ENCODE peak calls at places on chromosomes 7 and 10, in six cellular contexts. J, U, I, O, L and V are unnamed samples.

GRCh38 chr10:68330852-68331454 is 911 bp upstream of the HNRNPH3 start:
- DNase-seq in L (no peak), I (peak; percentile 38), U (peak; percentile 29), J (no peak), O (no peak), V (peak; percentile 23)

GRCh38 chr7:67854236-67854635 is 857.6 kb downstream of the TYW1 start:
- DNase-seq in O (no peak), I (no peak), J (no peak), L (no peak), U (no peak), V (no peak)

GRCh38 chr10:82429302-82429701 is 554.3 kb downstream of the NRG3 start:
- DNase-seq in I (no peak), O (no peak), J (no peak), L (no peak), U (no peak), V (no peak)

GRCh38 chr10:32204606-32205005 is 142.4 kb downstream of the EPC1 start:
- DNase-seq in U (no peak), J (no peak), L (no peak), I (no peak), O (no peak), V (no peak)

GRCh38 chr10:119940487-119940886 is 48.0 kb downstream of the SEC23IP start:
- DNase-seq in O (no peak), L (no peak), J (no peak), I (no peak), U (no peak), V (peak; percentile 31)

GRCh38 chr7:95055295-95055694 is 147.9 kb downstream of the PPP1R9A start:
- DNase-seq in L (no peak), I (no peak), U (no peak), J (no peak), O (no peak), V (no peak)

GRCh38 chr7:133853706-133854276 is 273.3 kb upstream of the LRGUK start:
- DNase-seq in U (peak; percentile 63), L (peak; percentile 71), O (peak; percentile 30), I (peak; percentile 77), J (peak; percentile 26), V (peak; percentile 90)

GRCh38 chr7:73827568-73828106 is 3.2 kb upstream of the CLDN4 start:
- DNase-seq in I (peak; percentile 67), J (no peak), O (peak; percentile 18), L (peak; percentile 60), U (peak; percentile 90), V (no peak)

GRCh38 chr10:125104559-125104958 is 55.8 kb downstream of the CTBP2 start:
- DNase-seq in L (no peak), I (no peak), U (no peak), J (no peak), O (no peak), V (no peak)

GRCh38 chr7:15686957-15687644 is 618 bp upstream of the MEOX2 start:
- DNase-seq in I (peak; percentile 11), L (peak; percentile 56), O (no peak), J (peak; percentile 12), U (peak; percentile 36), V (no peak)

GRCh38 chr10:2928219-2928840 is 139.0 kb upstream of the PFKP start:
- DNase-seq in I (peak; percentile 75), U (peak; percentile 82), O (peak; percentile 58), J (peak; percentile 74), L (peak; percentile 95), V (peak; percentile 64)

GRCh38 chr7:2071133-2071832 is 161.5 kb downstream of the MAD1L1 start:
- DNase-seq in L (no peak), I (peak; percentile 19), U (peak; percentile 57), J (peak; percentile 37), O (no peak), V (no peak)

GRCh38 chr7:105131033-105131656 is 117.1 kb downstream of the KMT2E start:
- DNase-seq in J (no peak), I (no peak), U (no peak), O (no peak), L (no peak), V (peak; percentile 60)

GRCh38 chr10:93346712-93347111 is 135.4 kb downstream of the MYOF start:
- DNase-seq in I (peak; percentile 85), L (no peak), U (peak; percentile 46), J (no peak), O (no peak), V (peak; percentile 46)

GRCh38 chr10:64033710-64034109 is 512.5 kb downstream of the REEP3 start:
- DNase-seq in J (no peak), I (no peak), U (no peak), L (no peak), O (no peak), V (no peak)

GRCh38 chr10:119360181-119360921 is 153.0 kb downstream of the GRK5 start:
- DNase-seq in I (no peak), J (no peak), L (no peak), O (no peak), U (no peak), V (no peak)

GRCh38 chr7:68699090-68699711 is 899.1 kb upstream of the AUTS2 start:
- DNase-seq in O (no peak), U (no peak), L (no peak), J (no peak), I (peak; percentile 41), V (peak; percentile 88)

GRCh38 chr10:60978287-60979115 is 34.5 kb upstream of the RHOBTB1 start:
- DNase-seq in L (no peak), U (no peak), O (no peak), I (no peak), J (no peak), V (peak; percentile 38)

GRCh38 chr7:91098566-91098965 is 165.7 kb upstream of the FZD1 start:
- DNase-seq in U (no peak), J (no peak), O (no peak), L (no peak), I (no peak), V (peak; percentile 29)

GRCh38 chr7:10977113-10977512 is 3.4 kb downstream of the PHF14 start:
- DNase-seq in I (no peak), O (no peak), L (no peak), U (no peak), J (no peak), V (no peak)

GRCh38 chr7:10973061-10973941 is at the start of gene PHF14:
- DNase-seq in U (peak; percentile 98), I (peak; percentile 99), J (peak; percentile 97), L (peak; percentile 96), O (peak; percentile 98), V (peak; percentile 94)

GRCh38 chr7:10974717-10975032 is 1.0 kb downstream of the PHF14 start:
- DNase-seq in O (no peak), J (no peak), U (no peak), L (no peak), I (no peak), V (no peak)

GRCh38 chr7:10972174-10972573 is 1.5 kb upstream of the PHF14 start:
- DNase-seq in O (no peak), I (no peak), L (no peak), J (no peak), U (no peak), V (no peak)

GRCh38 chr7:10973942-10974716 is 457 bp downstream of the PHF14 start:
- DNase-seq in L (no peak), I (peak; percentile 53), J (no peak), U (peak; percentile 57), O (no peak), V (peak; percentile 44)
- H2BK120ac ChIP-seq in L (no peak overlapping the region), I (peak overlapping the region; percentile 48), J (no peak overlapping the region), U (no peak overlapping the region), O (peak overlapping the region; percentile 36), V (peak overlapping the region; percentile 16)

GRCh38 chr7:55111007-55111406 is 92.2 kb downstream of the EGFR start:
- DNase-seq in U (no peak), I (no peak), J (no peak), L (no peak), O (peak; percentile 72), V (peak; percentile 80)

GRCh38 chr7:55108401-55108800 is 89.6 kb downstream of the EGFR start:
- DNase-seq in O (peak; percentile 63), I (no peak), J (no peak), L (no peak), U (no peak), V (no peak)

GRCh38 chr7:55108818-55109217 is 90.0 kb downstream of the EGFR start:
- DNase-seq in J (no peak), I (no peak), O (no peak), U (no peak), L (no peak), V (no peak)

GRCh38 chr7:55107946-55108345 is 89.1 kb downstream of the EGFR start:
- DNase-seq in O (no peak), U (no peak), J (no peak), I (no peak), L (no peak), V (peak; percentile 62)

GRCh38 chr7:55109384-55110167 is 90.8 kb downstream of the EGFR start:
- DNase-seq in I (peak; percentile 18), L (no peak), J (no peak), U (no peak), O (no peak), V (peak; percentile 68)
- H2BK120ac ChIP-seq in I (no peak overlapping the region), L (no peak overlapping the region), J (no peak overlapping the region), U (no peak overlapping the region), O (no peak overlapping the region), V (peak overlapping the region; percentile 53)

GRCh38 chr10:33238643-33239042 is 95.8 kb downstream of the NRP1 start:
- DNase-seq in I (no peak), L (no peak), J (no peak), O (peak; percentile 83), U (no peak), V (peak; percentile 96)

GRCh38 chr10:33236916-33237315 is 97.6 kb downstream of the NRP1 start:
- DNase-seq in O (no peak), U (no peak), J (no peak), I (peak; percentile 96), L (no peak), V (no peak)

GRCh38 chr10:33235951-33236350 is 98.5 kb downstream of the NRP1 start:
- DNase-seq in O (no peak), I (no peak), U (no peak), J (no peak), L (no peak), V (no peak)

GRCh38 chr10:33239257-33239656 is 95.2 kb downstream of the NRP1 start:
- DNase-seq in L (no peak), I (no peak), J (no peak), U (no peak), O (no peak), V (no peak)

GRCh38 chr10:33237736-33238624 is 96.5 kb downstream of the NRP1 start:
- DNase-seq in J (no peak), I (peak; percentile 93), U (no peak), L (no peak), O (peak; percentile 90), V (peak; percentile 99)
- H2BK120ac ChIP-seq in J (no peak overlapping the region), I (peak overlapping the region; percentile 70), U (no peak overlapping the region), L (no peak overlapping the region), O (no peak overlapping the region), V (peak overlapping the region; percentile 91)

DNA sequence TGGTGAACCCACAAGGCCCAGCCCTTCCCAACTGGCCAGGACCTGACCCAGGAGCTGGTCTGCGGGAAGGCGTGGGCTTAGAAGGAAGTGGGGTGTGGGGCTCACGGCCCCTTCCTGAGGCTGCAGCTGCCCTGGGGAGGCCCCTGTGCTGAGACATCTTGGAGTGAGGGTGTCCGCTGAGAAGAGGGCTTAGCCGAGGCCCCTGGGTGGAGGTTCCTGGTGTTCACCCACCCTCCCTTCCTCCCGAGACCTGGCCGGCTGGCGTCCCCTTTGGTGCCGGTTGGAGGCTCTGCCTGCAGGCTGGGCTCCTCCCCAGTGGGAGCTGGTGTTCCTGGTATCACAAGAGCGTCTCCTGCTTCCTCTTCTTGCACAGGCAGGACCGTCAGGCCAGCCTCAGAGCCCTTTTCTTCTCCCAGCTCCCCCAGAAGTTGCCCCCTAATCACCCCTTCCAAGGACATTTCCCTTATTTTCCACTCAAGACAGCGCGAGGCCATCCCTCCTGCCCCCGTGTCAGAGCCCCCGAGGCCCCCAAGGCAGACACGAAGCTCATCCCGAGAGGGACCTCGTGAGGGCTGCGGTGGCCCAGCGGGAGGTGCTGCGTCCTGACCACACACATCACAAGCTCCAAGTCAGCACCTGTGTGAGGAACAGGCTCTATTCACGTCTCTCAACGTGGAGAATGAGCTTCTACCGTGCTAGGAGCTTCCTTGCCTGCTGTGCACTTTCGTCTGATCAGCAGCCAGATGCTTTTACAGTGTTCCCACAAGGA is 25.1 kb upstream of the FAM20C start:
- DNase-seq in O (no peak), I (no peak), U (no peak), L (no peak), J (no peak), V (no peak)
- H2BK120ac ChIP-seq in O (no peak overlapping the region), I (no peak overlapping the region), U (no peak overlapping the region), L (no peak overlapping the region), J (peak overlapping the region; percentile 57), V (no peak overlapping the region)